ENCODE peak calls at places on chromosomes 13 and 19, in five cellular contexts. V, D, M, E and T are unnamed samples.

GRCh38 chr13:98825659-98826058 is 73.2 kb upstream of the SLC15A1 start:
- DNase-seq in D (no peak), M (no peak), V (no peak), E (no peak), T (no peak)

GRCh38 chr13:106700007-106700950 is 132.3 kb upstream of the ARGLU1 start:
- DNase-seq in D (no peak), M (no peak), V (peak; percentile 7), E (no peak), T (no peak)

GRCh38 chr19:10836478-10837325 is 690 bp upstream of the TMED1 start:
- DNase-seq in V (no peak), D (peak; percentile 76), E (peak; percentile 81), M (peak; percentile 86), T (peak; percentile 76)

GRCh38 chr19:51799998-51800848 is 5.3 kb downstream of the FPR3 start:
- DNase-seq in D (no peak), M (no peak), V (no peak), E (no peak), T (no peak)

GRCh38 chr13:25945596-25945995 is 106.2 kb downstream of the SHISA2 start:
- DNase-seq in V (no peak), D (no peak), M (no peak), E (no peak), T (no peak)

GRCh38 chr13:112943309-112944125 is 25.5 kb upstream of the MCF2L start:
- DNase-seq in D (peak; percentile 13), V (no peak), E (no peak), M (peak; percentile 22), T (peak; percentile 13)

GRCh38 chr19:16371540-16371986 is 46.9 kb downstream of the KLF2 start:
- DNase-seq in V (no peak), E (no peak), M (no peak), D (peak; percentile 72), T (no peak)

GRCh38 chr13:46343279-46343949 is 43.6 kb downstream of the RUBCNL start:
- DNase-seq in E (no peak), D (no peak), M (no peak), V (no peak), T (no peak)

GRCh38 chr19:3404324-3405260 is 38.2 kb downstream of the NFIC start:
- DNase-seq in D (no peak), V (peak; percentile 88), M (no peak), E (peak; percentile 94), T (no peak)

GRCh38 chr13:77981191-77981925 is 62.7 kb upstream of the EDNRB start:
- DNase-seq in M (no peak), E (peak; percentile 8), D (no peak), V (no peak), T (no peak)